ENCODE peak calls at places on chromosomes 5 and 9, in four cellular contexts. One of them, this sample, is unnamed.

GRCh38 chr5:56028708-56029107 is 33.9 kb upstream of the IL6ST start:
- DNase-seq in A172: no peak
- DNase-seq in glutamatergic neuron: no peak
- DNase-seq in GM13977: no peak
- DNase-seq in this sample: no peak

GRCh38 chr5:95784514-95785302 is 37.8 kb downstream of the GLRX start:
- DNase-seq in GM13977: no peak
- DNase-seq in A172: no peak
- DNase-seq in glutamatergic neuron: no peak
- DNase-seq in this sample: no peak

GRCh38 chr9:26054600-26055516 is 376.6 kb upstream of the TUSC1 start:
- DNase-seq in glutamatergic neuron: no peak
- DNase-seq in GM13977: no peak
- DNase-seq in A172: peak
- DNase-seq in this sample: peak

GRCh38 chr5:58671155-58671554 is 88.3 kb downstream of the RAB3C start:
- DNase-seq in GM13977: no peak
- DNase-seq in glutamatergic neuron: no peak
- DNase-seq in A172: no peak
- DNase-seq in this sample: no peak

GRCh38 chr5:148833122-148833521 is 6.7 kb downstream of the ADRB2 start:
- DNase-seq in glutamatergic neuron: no peak
- DNase-seq in GM13977: no peak
- DNase-seq in A172: no peak
- DNase-seq in this sample: no peak

GRCh38 chr9:87554177-87554940 is 56.7 kb downstream of the DAPK1 start:
- DNase-seq in GM13977: no peak
- DNase-seq in A172: no peak
- DNase-seq in glutamatergic neuron: peak
- DNase-seq in this sample: no peak

GRCh38 chr9:137632432-137633161 is 13.8 kb downstream of the EHMT1 start:
- DNase-seq in A172: no peak
- DNase-seq in glutamatergic neuron: no peak
- DNase-seq in GM13977: no peak
- DNase-seq in this sample: no peak

GRCh38 chr5:1540831-1541661 is 17.3 kb upstream of the LPCAT1 start:
- DNase-seq in A172: no peak
- DNase-seq in glutamatergic neuron: no peak
- DNase-seq in GM13977: no peak
- DNase-seq in this sample: no peak

GRCh38 chr9:98255578-98256296 is at the start of gene TBC1D2:
- DNase-seq in GM13977: peak
- DNase-seq in A172: peak
- DNase-seq in glutamatergic neuron: peak
- DNase-seq in this sample: peak

GRCh38 chr9:101485873-101486692 is 47.6 kb upstream of the RNF20 start:
- DNase-seq in glutamatergic neuron: peak
- DNase-seq in GM13977: no peak
- DNase-seq in A172: no peak
- DNase-seq in this sample: peak

GRCh38 chr5:134545070-134545868 is 19.8 kb downstream of the JADE2 start:
- DNase-seq in A172: no peak
- DNase-seq in GM13977: no peak
- DNase-seq in glutamatergic neuron: no peak
- DNase-seq in this sample: no peak

GRCh38 chr5:57128325-57128724 is 45.5 kb upstream of the GPBP1 start:
- DNase-seq in GM13977: no peak
- DNase-seq in A172: no peak
- DNase-seq in glutamatergic neuron: no peak
- DNase-seq in this sample: no peak

GRCh38 chr9:86303316-86303975 is 21.1 kb upstream of the ISCA1 start:
- DNase-seq in A172: peak
- DNase-seq in glutamatergic neuron: no peak
- DNase-seq in GM13977: no peak
- DNase-seq in this sample: no peak

GRCh38 chr5:176578391-176578808 is 29.3 kb downstream of the CDHR2 start:
- DNase-seq in A172: peak
- DNase-seq in glutamatergic neuron: peak
- DNase-seq in GM13977: peak
- DNase-seq in this sample: no peak

GRCh38 chr9:97502222-97502983 is 937 bp downstream of the TMOD1 start:
- DNase-seq in A172: no peak
- DNase-seq in GM13977: peak
- DNase-seq in glutamatergic neuron: peak
- DNase-seq in this sample: no peak

GRCh38 chr9:129486496-129487306 is 134.2 kb downstream of the C9orf50 start:
- DNase-seq in GM13977: no peak
- DNase-seq in A172: no peak
- DNase-seq in glutamatergic neuron: no peak
- DNase-seq in this sample: peak

GRCh38 chr5:169202969-169203368 is 98.0 kb downstream of the SLIT3 start:
- DNase-seq in GM13977: no peak
- DNase-seq in A172: no peak
- DNase-seq in glutamatergic neuron: no peak
- DNase-seq in this sample: no peak

GRCh38 chr9:122227576-122227903 is 1.2 kb downstream of the LHX6 start:
- DNase-seq in A172: no peak
- DNase-seq in glutamatergic neuron: no peak
- DNase-seq in GM13977: peak
- DNase-seq in this sample: no peak

GRCh38 chr9:71733176-71733575 is 35.1 kb downstream of the CEMIP2 start:
- DNase-seq in GM13977: no peak
- DNase-seq in glutamatergic neuron: no peak
- DNase-seq in A172: no peak
- DNase-seq in this sample: peak

GRCh38 chr5:67094476-67095300 is 101.9 kb downstream of the CD180 start:
- DNase-seq in glutamatergic neuron: no peak
- DNase-seq in A172: peak
- DNase-seq in GM13977: no peak
- DNase-seq in this sample: peak

GRCh38 chr5:100424017-100424416 is 111.2 kb upstream of the FAM174A start:
- DNase-seq in A172: peak
- DNase-seq in glutamatergic neuron: no peak
- DNase-seq in GM13977: no peak
- DNase-seq in this sample: no peak

GRCh38 chr5:38768411-38769211 is 77.2 kb upstream of the OSMR start:
- DNase-seq in glutamatergic neuron: no peak
- DNase-seq in GM13977: no peak
- DNase-seq in A172: no peak
- DNase-seq in this sample: no peak

GRCh38 chr9:105901514-105902109 is 207.3 kb downstream of the TMEM38B start:
- DNase-seq in glutamatergic neuron: peak
- DNase-seq in A172: peak
- DNase-seq in GM13977: peak
- DNase-seq in this sample: peak

GRCh38 chr9:130239741-130240241 is 25.8 kb upstream of the HMCN2 start:
- DNase-seq in GM13977: peak
- DNase-seq in glutamatergic neuron: no peak
- DNase-seq in A172: peak
- DNase-seq in this sample: peak

This sample was measured in RPMI7951.